ENCODE peak calls at places on chromosomes 12 and 14, in four cellular contexts. N is retinal pigment epithelial cell, M is transverse colon, C is endodermal cell. F is an unnamed sample.

GRCh38 chr12:26746315-26746714 is 86.7 kb downstream of the ITPR2 start:
- DNase-seq in M (no peak), C (no peak), N (no peak), F (no peak)

GRCh38 chr12:59194794-59195193 is 274.5 kb upstream of the LRIG3 start:
- DNase-seq in C (peak; percentile 86), M (no peak), N (no peak), F (no peak)

GRCh38 chr12:14774944-14775651 is 28.2 kb downstream of the WBP11 start:
- DNase-seq in M (peak; percentile 59), N (no peak), C (no peak), F (no peak)

GRCh38 chr14:90627478-90627877 is 188.8 kb downstream of the TTC7B start:
- DNase-seq in M (no peak), C (no peak), N (no peak), F (no peak)

GRCh38 chr14:58882577-58883018 is 244.8 kb downstream of the DACT1 start:
- DNase-seq in C (no peak), N (peak; percentile 44), M (no peak), F (no peak)

GRCh38 chr14:101362529-101363260 is 198.6 kb upstream of the DIO3 start:
- DNase-seq in N (no peak), M (no peak), C (no peak), F (no peak)

GRCh38 chr12:56078931-56079728 is 835 bp upstream of the ERBB3 start:
- DNase-seq in M (peak; percentile 94), C (peak; percentile 100), N (peak; percentile 53), F (no peak)

GRCh38 chr12:10363922-10364838 is 25.7 kb downstream of the KLRK1 start:
- DNase-seq in N (no peak), M (peak; percentile 41), C (peak; percentile 80), F (no peak)

GRCh38 chr12:116319316-116319715 is 41.8 kb upstream of the MED13L start:
- DNase-seq in C (no peak), M (no peak), N (no peak), F (no peak)

GRCh38 chr12:101773560-101774206 is 34.4 kb upstream of the SYCP3 start:
- DNase-seq in C (peak; percentile 86), N (peak; percentile 14), M (peak; percentile 69), F (no peak)

GRCh38 chr12:2753536-2753935 is 41.2 kb upstream of the FKBP4 start:
- DNase-seq in C (no peak), N (no peak), M (no peak), F (no peak)

DNA sequence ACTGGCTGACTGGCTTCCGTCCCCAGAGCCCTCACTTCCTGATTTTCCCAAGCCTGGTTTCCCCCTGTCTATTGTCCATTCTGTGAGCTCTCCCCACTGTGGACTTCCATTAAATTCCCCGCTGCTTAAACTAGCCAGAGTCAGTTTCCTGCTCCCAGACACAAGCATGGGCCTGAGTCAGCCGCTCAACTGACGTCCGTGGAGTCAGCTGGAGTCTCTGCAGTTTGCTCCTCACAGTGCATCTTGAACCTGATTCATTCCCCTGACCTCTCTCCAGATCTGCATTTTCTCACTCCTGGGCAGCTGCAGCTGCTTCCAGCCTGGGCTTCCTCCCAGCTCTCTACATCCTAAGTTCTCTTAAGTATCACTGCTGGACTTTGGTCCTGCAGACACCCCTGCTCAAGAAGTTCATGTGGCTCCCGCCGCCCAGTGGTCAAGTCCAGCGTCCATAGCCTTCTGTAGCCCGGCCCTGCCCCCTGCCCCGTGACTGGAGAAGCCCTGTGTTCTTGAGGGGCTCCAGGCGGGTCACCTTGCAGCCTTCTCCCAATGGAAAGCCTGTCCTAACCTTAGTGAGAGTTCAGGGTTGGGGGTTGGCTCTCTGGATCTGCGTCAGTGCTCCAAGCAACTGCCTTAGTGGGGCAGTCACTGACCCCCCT is 20.0 kb downstream of the NFKBIA start:
- DNase-seq in M (peak; percentile 65), C (no peak), N (peak; percentile 48), F (peak; percentile 72)
- TF ChIP-seq CTCF in M (peak; percentile 6), C (peak; percentile 49), N (no peak), F (peak; percentile 43)

GRCh38 chr14:55547650-55548315 is 32.2 kb upstream of the KTN1 start:
- DNase-seq in C (no peak), N (no peak), M (no peak), F (no peak)

GRCh38 chr14:55546212-55546874 is 33.7 kb upstream of the KTN1 start:
- DNase-seq in N (no peak), C (no peak), M (no peak), F (no peak)

GRCh38 chr14:55540847-55541773 is 38.9 kb upstream of the KTN1 start:
- DNase-seq in N (no peak), M (no peak), C (no peak), F (no peak)

GRCh38 chr14:55539975-55540374 is 40.0 kb upstream of the KTN1 start:
- DNase-seq in N (no peak), M (no peak), C (no peak), F (no peak)

GRCh38 chr14:55545779-55546178 is 34.2 kb upstream of the KTN1 start:
- DNase-seq in N (no peak), M (no peak), C (no peak), F (no peak)
- H3K4me3 ChIP-seq in N (no peak overlapping the region), M (no peak overlapping the region), C (no peak overlapping the region), F (no peak overlapping the region)

GRCh38 chr14:81986005-81986404 is 452.4 kb upstream of the SEL1L start:
- DNase-seq in C (no peak), M (no peak), N (no peak), F (no peak)

GRCh38 chr14:81990312-81990761 is 456.7 kb upstream of the SEL1L start:
- DNase-seq in C (peak; percentile 84), M (peak; percentile 27), N (peak; percentile 16), F (peak; percentile 16)

DNA sequence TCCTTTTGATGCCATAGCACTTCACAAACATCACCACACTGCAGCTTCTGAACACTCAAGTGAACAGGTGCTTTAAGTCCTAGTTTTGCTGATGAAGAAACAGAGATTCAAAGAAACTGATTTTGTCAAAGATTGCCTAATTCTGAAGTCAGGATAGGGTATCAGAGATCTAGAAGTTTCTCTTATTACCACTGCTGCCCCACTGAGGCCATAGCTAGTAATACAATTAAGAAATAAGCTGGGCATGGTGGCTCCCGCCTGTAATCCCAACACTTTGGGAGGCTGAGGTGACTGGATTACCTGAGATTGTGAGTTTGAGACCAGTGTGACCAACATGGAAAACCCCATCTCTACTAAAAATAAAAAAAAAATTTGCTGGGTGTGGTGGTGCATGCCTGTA is 458.3 kb upstream of the SEL1L start:
- DNase-seq in C (no peak), N (no peak), M (no peak), F (no peak)
- TF ChIP-seq CTCF in C (peak; percentile 55), N (peak; percentile 23), M (no peak), F (peak; percentile 41)

GRCh38 chr12:95756362-95756761 is 34.2 kb downstream of the NTN4 start:
- DNase-seq in N (no peak), M (no peak), C (no peak), F (no peak)

GRCh38 chr12:95759039-95759438 is 31.5 kb downstream of the NTN4 start:
- DNase-seq in N (no peak), M (no peak), C (no peak), F (no peak)

GRCh38 chr12:95760371-95760770 is 30.2 kb downstream of the NTN4 start:
- DNase-seq in C (no peak), M (no peak), N (no peak), F (no peak)

GRCh38 chr12:95755236-95755865 is 35.2 kb downstream of the NTN4 start:
- DNase-seq in C (no peak), N (no peak), M (no peak), F (no peak)
- H3K4me3 ChIP-seq in C (peak overlapping the region; percentile 64), N (no peak overlapping the region), M (no peak overlapping the region), F (no peak overlapping the region)

GRCh38 chr12:106764738-106765137 is 9.7 kb upstream of the RIC8B start:
- DNase-seq in C (no peak), M (no peak), N (no peak), F (no peak)
- TF ChIP-seq CTCF in C (no peak), M (no peak), N (no peak), F (peak; percentile 64)

GRCh38 chr12:53327435-53328042 is 6.1 kb upstream of the AAAS start:
- DNase-seq in N (no peak), C (no peak), M (no peak), F (no peak)

GRCh38 chr12:53324779-53325538 is 3.5 kb upstream of the AAAS start:
- DNase-seq in M (peak; percentile 93), C (peak; percentile 96), N (no peak), F (no peak)

GRCh38 chr12:53325539-53326061 is 4.2 kb upstream of the AAAS start:
- DNase-seq in M (peak; percentile 35), C (peak; percentile 80), N (no peak), F (no peak)

GRCh38 chr12:53328043-53328435 is 6.6 kb upstream of the AAAS start:
- DNase-seq in N (no peak), M (no peak), C (peak; percentile 90), F (no peak)

DNA sequence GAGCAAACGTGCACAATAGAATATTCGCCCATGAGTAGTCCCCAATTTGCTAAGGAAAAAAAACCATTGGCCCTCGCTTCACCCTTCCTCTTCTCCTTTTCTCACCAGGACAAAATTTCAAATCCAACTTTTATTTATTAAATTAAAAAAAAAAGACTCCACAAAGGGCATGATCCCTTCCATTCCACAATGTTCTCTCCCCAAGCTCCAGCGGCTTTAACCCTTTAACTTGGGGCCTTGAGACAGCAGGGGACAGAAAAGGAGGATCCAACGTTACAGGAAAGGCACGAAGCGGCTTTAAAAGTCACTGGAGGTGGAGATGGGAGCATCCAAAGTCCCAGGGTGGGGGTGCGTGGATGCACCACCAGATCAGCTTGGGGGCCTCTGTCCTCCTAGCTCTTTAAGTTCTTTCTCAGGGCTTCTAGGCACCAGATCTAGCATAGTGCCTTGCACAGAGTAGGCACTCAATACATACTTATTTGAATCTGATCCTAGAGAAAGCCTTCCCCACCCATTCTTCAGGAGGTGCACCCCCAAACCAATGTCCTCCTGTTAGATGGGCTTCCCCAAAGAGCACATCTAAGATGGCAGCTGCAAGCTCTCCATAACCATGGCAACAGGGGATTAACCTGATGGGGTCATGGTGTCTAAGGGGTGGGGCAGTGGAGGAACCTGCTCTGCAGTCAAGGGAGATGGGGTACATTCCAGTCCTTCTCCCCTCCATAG is 5.2 kb upstream of the AAAS start:
- DNase-seq in M (no peak), N (no peak), C (no peak), F (no peak)
- H3K4me3 ChIP-seq in M (no peak overlapping the region), N (no peak overlapping the region), C (no peak overlapping the region), F (no peak overlapping the region)

DNA sequence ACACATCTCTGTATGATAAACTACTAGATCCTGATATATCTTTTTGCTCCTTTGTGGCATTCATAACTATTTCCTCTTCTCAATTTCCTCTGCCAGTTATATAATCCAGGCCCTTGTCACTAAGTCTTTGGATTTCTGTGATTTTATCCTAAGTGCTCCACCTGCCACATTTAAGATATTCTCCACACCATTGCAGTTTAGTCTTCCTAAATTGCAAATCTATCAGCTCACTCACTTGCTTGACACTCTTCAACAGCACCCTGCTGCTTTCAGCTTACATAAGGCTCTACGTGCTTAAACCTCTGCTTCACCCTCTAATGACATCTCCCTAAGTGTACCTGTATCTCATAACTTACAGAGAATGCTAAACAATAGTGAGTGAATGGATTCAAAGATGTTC is 1032.2 kb upstream of the SEL1L start:
- DNase-seq in N (no peak), C (no peak), M (no peak), F (no peak)
- TF ChIP-seq CTCF in N (no peak), C (no peak), M (no peak), F (no peak)

F was measured in epithelial cell of proximal tubule.